ENCODE peak calls at places on chromosomes 13 and 19, in ten cellular contexts. Z is activated CD8-positive, alpha-beta T cell treated with anti-CD3 and anti-CD28 coated beads, Interleukin-2, amount 10 ng/mL, durations not matched to agents 7 days and 5 days; V is HCT116; M is heart right ventricle; D is CD4-positive, alpha-beta T cell; J is heart left ventricle; F is foreskin keratinocyte; I is CD4-positive, CD25-positive, alpha-beta regulatory T cell; U is effector memory CD8-positive, alpha-beta T cell; Y is left lung. H is an unnamed sample.

GRCh38 chr19:6527893-6528543 is 2.8 kb upstream of the TNFSF9 start:
- ATAC-seq in D (no peak), J (no peak), Z (no peak), U (peak), M (no peak), Y (no peak), I (no peak), F (no peak), V (no peak), H (no peak)

GRCh38 chr19:1606138-1606651 is 933 bp upstream of the UQCR11 start:
- ATAC-seq in Z (no peak), D (no peak), J (no peak), V (no peak), F (no peak), I (no peak), U (no peak), Y (peak), M (no peak), H (peak)

GRCh38 chr13:44929691-44930090 is 59.6 kb downstream of the NUFIP1 start:
- ATAC-seq in Z (no peak), I (no peak), J (no peak), Y (no peak), U (no peak), F (no peak), V (no peak), D (no peak), M (no peak), H (no peak)

GRCh38 chr19:7356899-7357627 is 8.3 kb downstream of the ARHGEF18 start:
- ATAC-seq in Z (no peak), U (no peak), F (no peak), V (no peak), Y (no peak), I (no peak), D (no peak), J (no peak), M (no peak), H (no peak)

GRCh38 chr19:45122832-45123231 is 29.9 kb downstream of the PPP1R37 start:
- ATAC-seq in D (no peak), F (no peak), U (no peak), I (no peak), J (no peak), Z (no peak), M (no peak), V (no peak), Y (no peak), H (no peak)

GRCh38 chr13:75650991-75651390 is 14.9 kb downstream of the LMO7 start:
- ATAC-seq in U (no peak), Z (no peak), V (no peak), J (no peak), F (no peak), M (no peak), I (no peak), D (no peak), Y (no peak), H (no peak)

GRCh38 chr13:81686877-81687276 is 1346.0 kb upstream of the SPRY2 start:
- ATAC-seq in I (no peak), Y (no peak), D (no peak), J (no peak), M (no peak), V (no peak), U (no peak), F (no peak), Z (no peak), H (peak)

GRCh38 chr13:28796938-28797257 is 23.2 kb upstream of the MTUS2 start:
- ATAC-seq in Z (no peak), D (no peak), U (no peak), J (no peak), F (no peak), I (no peak), Y (no peak), M (no peak), V (peak), H (no peak)

GRCh38 chr19:2584002-2584401 is 108.1 kb downstream of the GADD45B start:
- ATAC-seq in V (no peak), I (no peak), J (no peak), U (no peak), F (no peak), M (no peak), D (no peak), Y (no peak), Z (no peak), H (no peak)

GRCh38 chr19:11179716-11180297 is 17.5 kb downstream of the KANK2 start:
- ATAC-seq in Y (no peak), M (peak), I (peak), Z (no peak), V (no peak), D (no peak), J (no peak), F (no peak), U (peak), H (no peak)

GRCh38 chr13:113798200-113798811 is 39.3 kb downstream of the TMEM255B start:
- ATAC-seq in M (no peak), I (no peak), Z (no peak), D (no peak), J (no peak), U (no peak), V (no peak), Y (no peak), F (no peak), H (no peak)

GRCh38 chr13:77351326-77351725 is 24.4 kb upstream of the MYCBP2 start:
- ATAC-seq in D (no peak), M (no peak), U (no peak), I (no peak), F (no peak), V (no peak), J (no peak), Y (no peak), Z (no peak), H (peak)

GRCh38 chr13:44921931-44922758 is 67.1 kb downstream of the NUFIP1 start:
- ATAC-seq in F (peak), V (no peak), U (no peak), J (peak), D (no peak), Z (no peak), M (peak), Y (peak), I (no peak), H (peak)

GRCh38 chr13:32647926-32648325 is 61.7 kb downstream of the PDS5B start:
- ATAC-seq in Y (no peak), I (no peak), F (peak), J (no peak), V (peak), M (no peak), U (peak), Z (no peak), D (peak), H (no peak)

GRCh38 chr13:114167445-114167844 is 11.6 kb upstream of the CFAP97D2 start:
- ATAC-seq in D (peak), V (no peak), M (no peak), I (no peak), F (no peak), Y (peak), U (no peak), J (peak), Z (no peak), H (no peak)

GRCh38 chr19:6489278-6490061 is 7.9 kb upstream of the DENND1C start:
- ATAC-seq in F (no peak), J (no peak), V (no peak), M (no peak), Y (no peak), I (peak), Z (peak), U (peak), D (no peak), H (no peak)

GRCh38 chr19:8681345-8682021 is 17.1 kb downstream of the ACTL9 start:
- ATAC-seq in I (no peak), J (no peak), V (peak), M (no peak), D (no peak), F (no peak), U (no peak), Z (no peak), Y (no peak), H (no peak)

GRCh38 chr13:102597029-102598015 is 536 bp downstream of the TPP2 start:
- ATAC-seq in V (peak), D (no peak), Z (peak), I (no peak), U (no peak), M (no peak), F (peak), J (peak), Y (peak), H (peak)

GRCh38 chr13:50691176-50691681 is 152.3 kb downstream of the DLEU7 start:
- ATAC-seq in M (no peak), V (no peak), D (no peak), Z (no peak), Y (no peak), J (no peak), I (no peak), U (no peak), F (no peak), H (no peak)

H was measured in esophagus mucosa.